ENCODE peak calls at places on chromosomes 2 and 18, in four cellular contexts. Z is GM12891, M is GM12878, I is K562. X is an unnamed sample.

GRCh38 chr2:15883684-15884083 is 56.7 kb upstream of the MYCN start:
- DNase-seq in I (no peak), M (no peak), Z (no peak), X (no peak)

GRCh38 chr2:186912979-186913378 is 64.0 kb upstream of the ZSWIM2 start:
- DNase-seq in Z (no peak), M (no peak), I (no peak), X (no peak)

GRCh38 chr2:202142540-202142939 is 69.5 kb downstream of the KIAA2012 start:
- DNase-seq in M (no peak), Z (no peak), I (no peak), X (no peak)

GRCh38 chr2:171315781-171316180 is 118.0 kb downstream of the METTL8 start:
- DNase-seq in Z (no peak), I (no peak), M (no peak), X (no peak)

GRCh38 chr18:64379662-64380061 is 230.8 kb upstream of the LINC00305 start:
- DNase-seq in M (no peak), I (no peak), Z (no peak), X (no peak)

GRCh38 chr2:67883316-67884080 is 179.3 kb downstream of the C1D start:
- DNase-seq in M (no peak), Z (no peak), I (no peak), X (no peak)

GRCh38 chr18:68841301-68841700 is 43.4 kb downstream of the CCDC102B start:
- DNase-seq in I (no peak), Z (no peak), M (no peak), X (no peak)

GRCh38 chr18:9743200-9744016 is 35.3 kb downstream of the RAB31 start:
- DNase-seq in Z (no peak), I (peak), M (no peak), X (peak)

GRCh38 chr2:152743004-152743403 is 24.6 kb downstream of the ARL6IP6 start:
- DNase-seq in Z (no peak), M (no peak), I (peak), X (no peak)

GRCh38 chr2:148812306-148812705 is 62.7 kb upstream of the KIF5C start:
- DNase-seq in M (no peak), I (no peak), Z (no peak), X (no peak)

GRCh38 chr2:191086707-191087106 is 64.1 kb downstream of the STAT4 start:
- DNase-seq in M (no peak), I (no peak), Z (no peak), X (no peak)

GRCh38 chr2:191083546-191083945 is 67.2 kb downstream of the STAT4 start:
- DNase-seq in Z (no peak), I (no peak), M (no peak), X (no peak)

GRCh38 chr2:191087311-191087710 is 63.5 kb downstream of the STAT4 start:
- DNase-seq in Z (no peak), M (no peak), I (no peak), X (no peak)
- TF ChIP-seq SPI1 in Z (no peak), M (no peak), I (no peak), X (no peak)

DNA sequence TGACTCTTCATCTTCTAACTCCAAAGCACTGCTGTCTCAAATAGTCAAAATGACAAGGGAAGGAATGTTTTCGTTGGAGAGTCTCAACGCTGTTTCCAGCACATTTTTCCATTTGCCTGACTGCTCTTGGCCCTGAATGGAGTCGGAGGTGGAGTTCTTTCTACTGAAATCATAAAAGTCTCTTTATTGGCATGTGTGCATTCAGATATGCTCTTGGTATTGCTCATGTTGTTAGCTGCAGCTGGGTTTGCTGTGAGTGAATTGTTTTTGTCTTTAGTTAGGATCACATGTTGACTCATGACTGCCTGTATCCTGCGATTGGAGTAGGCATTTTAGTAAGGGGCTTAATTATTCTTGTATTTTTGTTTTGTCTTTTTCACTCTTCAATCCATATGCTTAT is 16.8 kb downstream of the TMEM17 start:
- DNase-seq in Z (no peak), M (no peak), I (no peak), X (no peak)
- TF ChIP-seq SPI1 in Z (no peak), M (no peak), I (no peak), X (no peak)

GRCh38 chr2:38514603-38515154 is 88.0 kb downstream of the HNRNPLL start:
- DNase-seq in M (no peak), Z (no peak), I (peak), X (no peak)

GRCh38 chr2:38516122-38516521 is 86.6 kb downstream of the HNRNPLL start:
- DNase-seq in M (no peak), Z (no peak), I (no peak), X (no peak)

GRCh38 chr2:38512211-38512610 is 90.5 kb downstream of the HNRNPLL start:
- DNase-seq in M (no peak), Z (no peak), I (no peak), X (peak)

GRCh38 chr2:38517284-38517683 is 85.4 kb downstream of the HNRNPLL start:
- DNase-seq in M (no peak), Z (no peak), I (no peak), X (no peak)

GRCh38 chr2:38515155-38516074 is 87.3 kb downstream of the HNRNPLL start:
- DNase-seq in Z (no peak), I (peak), M (no peak), X (no peak)
- TF ChIP-seq SPI1 in Z (no peak), I (peak), M (no peak), X (no peak)

GRCh38 chr2:56288863-56289580 is 105.2 kb downstream of the CCDC85A start:
- DNase-seq in I (no peak), M (no peak), Z (no peak), X (no peak)
- TF ChIP-seq SPI1 in I (no peak), M (no peak), Z (no peak), X (no peak)

DNA sequence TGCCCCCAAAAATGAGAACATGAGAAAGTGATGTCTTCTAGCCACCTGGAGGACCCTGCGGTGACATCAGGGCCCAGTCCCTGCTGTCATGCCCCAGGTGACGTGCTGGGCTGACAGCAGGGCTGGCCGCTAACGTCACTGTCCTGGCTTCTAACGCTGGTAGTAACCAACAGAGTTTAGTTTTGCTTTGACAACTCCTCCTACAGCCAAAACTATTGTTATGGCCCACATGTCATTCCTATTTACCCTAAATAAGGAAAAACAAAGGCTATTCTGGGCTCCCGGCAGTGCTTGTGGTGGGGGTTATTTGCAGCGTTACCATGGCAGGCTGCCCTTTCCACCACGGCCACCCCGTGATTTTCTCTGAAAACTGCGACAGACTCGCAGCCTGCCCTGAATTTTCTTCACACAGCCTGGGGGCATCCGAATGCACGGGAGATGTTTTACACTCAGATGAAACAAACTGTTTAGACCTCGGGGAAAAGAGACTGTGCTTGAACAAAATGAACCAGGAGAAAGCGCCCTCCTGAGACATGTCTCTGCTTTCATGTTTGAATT is 115.2 kb downstream of the FAM210A start:
- DNase-seq in I (no peak), Z (no peak), M (no peak), X (no peak)
- TF ChIP-seq SPI1 in I (no peak), Z (no peak), M (no peak), X (no peak)

DNA sequence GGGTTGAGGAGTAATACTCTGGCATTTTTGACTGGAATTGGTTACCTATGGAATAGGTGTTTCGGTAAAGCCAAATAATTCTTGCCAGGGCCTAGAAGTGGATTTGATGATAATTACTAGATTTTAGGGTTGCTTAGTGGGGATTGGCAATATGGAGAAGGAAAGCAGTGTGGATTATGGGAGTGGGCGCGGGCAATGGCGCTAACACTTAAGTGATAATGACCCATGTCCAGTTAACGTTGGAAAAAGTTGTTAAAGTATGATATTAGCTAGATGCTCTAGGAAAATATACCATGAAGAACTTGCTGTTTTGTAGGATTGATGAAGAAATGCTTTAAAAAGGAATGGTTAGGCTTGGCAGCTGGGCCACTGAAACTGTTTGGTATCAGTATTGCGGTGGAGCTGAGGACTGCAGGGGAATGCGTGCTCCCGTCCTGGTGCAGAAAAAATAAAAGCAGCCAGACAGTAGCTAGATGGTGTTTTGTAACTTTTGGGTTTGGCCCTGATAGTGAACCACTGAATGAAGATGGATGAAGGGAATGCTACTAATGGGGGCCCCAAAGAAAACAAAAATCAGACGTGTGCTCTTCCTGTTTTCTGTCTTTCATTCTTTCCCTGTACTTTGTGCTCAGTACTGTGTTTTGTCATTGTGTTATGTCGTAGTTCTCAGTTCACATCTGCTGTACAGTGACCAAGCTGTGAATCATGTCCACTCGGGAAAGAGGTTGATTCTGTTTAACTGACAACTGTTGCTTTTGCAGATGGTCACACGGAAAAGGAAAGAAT is 937 bp downstream of the INSIG2 start:
- DNase-seq in M (no peak), Z (no peak), I (peak), X (peak)
- TF ChIP-seq SPI1 in M (peak), Z (peak), I (no peak), X (no peak)

GRCh38 chr2:56337342-56337741 is 153.6 kb downstream of the CCDC85A start:
- DNase-seq in M (no peak), I (no peak), Z (no peak), X (no peak)
- TF ChIP-seq SPI1 in M (no peak), I (no peak), Z (no peak), X (no peak)

GRCh38 chr2:14750433-14750832 is 117.9 kb downstream of the LRATD1 start:
- DNase-seq in M (no peak), Z (no peak), I (no peak), X (no peak)
- TF ChIP-seq SPI1 in M (no peak), Z (no peak), I (no peak), X (no peak)

GRCh38 chr2:70073493-70073892 is 13.8 kb upstream of the PCBP1 start:
- DNase-seq in Z (no peak), I (no peak), M (no peak), X (no peak)

GRCh38 chr2:70070557-70071268 is 16.6 kb upstream of the PCBP1 start:
- DNase-seq in M (no peak), I (peak), Z (peak), X (peak)

GRCh38 chr2:70068119-70068518 is 19.2 kb upstream of the PCBP1 start:
- DNase-seq in M (no peak), Z (no peak), I (no peak), X (no peak)

GRCh38 chr2:70069049-70069448 is 18.2 kb upstream of the PCBP1 start:
- DNase-seq in Z (no peak), M (peak), I (no peak), X (no peak)
- TF ChIP-seq SPI1 in Z (no peak), M (no peak), I (no peak), X (no peak)

GRCh38 chr2:102797486-102797885 is 35.7 kb downstream of the TMEM182 start:
- DNase-seq in Z (no peak), M (no peak), I (no peak), X (no peak)

GRCh38 chr2:102792538-102793208 is 30.8 kb downstream of the TMEM182 start:
- DNase-seq in M (no peak), Z (no peak), I (no peak), X (peak)

GRCh38 chr2:102795641-102796040 is 33.8 kb downstream of the TMEM182 start:
- DNase-seq in Z (no peak), I (no peak), M (no peak), X (no peak)

GRCh38 chr2:102798181-102798580 is 36.4 kb downstream of the TMEM182 start:
- DNase-seq in M (no peak), Z (no peak), I (no peak), X (no peak)

DNA sequence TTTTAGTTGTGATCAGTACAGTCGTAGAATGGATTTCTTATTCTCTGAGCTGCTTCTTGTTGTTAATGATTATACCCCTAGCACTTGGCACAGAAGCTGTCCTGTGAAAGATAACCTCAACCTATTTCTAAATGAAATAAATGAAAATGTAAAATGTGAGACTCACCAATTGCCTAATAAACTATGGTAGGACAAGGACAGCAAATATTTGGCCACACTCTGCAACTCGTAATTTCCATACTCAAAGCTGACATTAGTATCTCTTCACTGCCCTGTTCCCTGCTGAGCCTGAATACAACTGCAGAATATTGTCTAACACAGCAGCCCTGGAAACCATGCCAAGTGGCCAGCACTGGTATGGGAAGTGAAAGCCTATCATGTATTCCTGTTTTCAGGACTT is 34.5 kb downstream of the TMEM182 start:
- DNase-seq in Z (no peak), M (no peak), I (no peak), X (no peak)
- TF ChIP-seq SPI1 in Z (no peak), M (no peak), I (no peak), X (no peak)

X was measured in HL-60.